ENCODE peak calls at places on chromosomes 7 and 10, in eight cellular contexts. One of them, this sample, is unnamed.

GRCh38 chr10:132678436-132679216 is 107.3 kb downstream of the NKX6-2 start:
- DNase-seq in GM12891: no peak
- DNase-seq in lower leg skin: peak; percentile 40
- DNase-seq in A549: no peak
- DNase-seq in gastrocnemius medialis: no peak
- DNase-seq in adrenal gland: no peak
- DNase-seq in right lobe of liver: peak; percentile 7
- DNase-seq in HCT116: no peak
- DNase-seq in this sample: no peak

GRCh38 chr10:13658864-13659685 is 72.3 kb downstream of the PRPF18 start:
- DNase-seq in GM12891: no peak
- DNase-seq in adrenal gland: peak; percentile 22
- DNase-seq in lower leg skin: no peak
- DNase-seq in A549: no peak
- DNase-seq in right lobe of liver: peak; percentile 59
- DNase-seq in HCT116: no peak
- DNase-seq in gastrocnemius medialis: no peak
- DNase-seq in this sample: no peak

GRCh38 chr7:112930787-112931186 is 140.6 kb upstream of the TMEM168 start:
- DNase-seq in right lobe of liver: no peak
- DNase-seq in HCT116: no peak
- DNase-seq in lower leg skin: no peak
- DNase-seq in GM12891: no peak
- DNase-seq in A549: no peak
- DNase-seq in gastrocnemius medialis: no peak
- DNase-seq in adrenal gland: no peak
- DNase-seq in this sample: no peak

GRCh38 chr7:101674439-101674838 is 45.3 kb upstream of the MYL10 start:
- DNase-seq in A549: no peak
- DNase-seq in lower leg skin: no peak
- DNase-seq in GM12891: no peak
- DNase-seq in adrenal gland: no peak
- DNase-seq in gastrocnemius medialis: no peak
- DNase-seq in right lobe of liver: no peak
- DNase-seq in HCT116: no peak
- DNase-seq in this sample: no peak

GRCh38 chr7:151806204-151806603 is 70.7 kb downstream of the PRKAG2 start:
- DNase-seq in adrenal gland: no peak
- DNase-seq in HCT116: no peak
- DNase-seq in A549: no peak
- DNase-seq in lower leg skin: no peak
- DNase-seq in GM12891: no peak
- DNase-seq in gastrocnemius medialis: no peak
- DNase-seq in right lobe of liver: no peak
- DNase-seq in this sample: no peak

GRCh38 chr10:73648975-73649829 is 6.6 kb downstream of the SYNPO2L start:
- DNase-seq in GM12891: no peak
- DNase-seq in adrenal gland: no peak
- DNase-seq in lower leg skin: no peak
- DNase-seq in A549: no peak
- DNase-seq in gastrocnemius medialis: no peak
- DNase-seq in right lobe of liver: no peak
- DNase-seq in HCT116: no peak
- DNase-seq in this sample: peak; percentile 88

GRCh38 chr7:44219371-44220045 is 18.7 kb downstream of the YKT6 start:
- DNase-seq in lower leg skin: peak; percentile 74
- DNase-seq in A549: no peak
- DNase-seq in gastrocnemius medialis: no peak
- DNase-seq in adrenal gland: no peak
- DNase-seq in right lobe of liver: peak; percentile 11
- DNase-seq in HCT116: no peak
- DNase-seq in GM12891: no peak
- DNase-seq in this sample: no peak

GRCh38 chr10:128627811-128628210 is 501.6 kb upstream of the MKI67 start:
- DNase-seq in lower leg skin: no peak
- DNase-seq in A549: no peak
- DNase-seq in adrenal gland: no peak
- DNase-seq in GM12891: no peak
- DNase-seq in HCT116: no peak
- DNase-seq in gastrocnemius medialis: no peak
- DNase-seq in right lobe of liver: no peak
- DNase-seq in this sample: no peak

GRCh38 chr10:30719832-30720231 is 90.3 kb upstream of the LYZL2 start:
- DNase-seq in adrenal gland: no peak
- DNase-seq in GM12891: no peak
- DNase-seq in lower leg skin: peak; percentile 36
- DNase-seq in HCT116: no peak
- DNase-seq in gastrocnemius medialis: no peak
- DNase-seq in A549: no peak
- DNase-seq in right lobe of liver: no peak
- DNase-seq in this sample: no peak

GRCh38 chr10:122499491-122499941 is 38.2 kb downstream of the HTRA1 start:
- DNase-seq in gastrocnemius medialis: no peak
- DNase-seq in GM12891: no peak
- DNase-seq in right lobe of liver: no peak
- DNase-seq in lower leg skin: no peak
- DNase-seq in A549: no peak
- DNase-seq in HCT116: no peak
- DNase-seq in adrenal gland: no peak
- DNase-seq in this sample: no peak

DNA sequence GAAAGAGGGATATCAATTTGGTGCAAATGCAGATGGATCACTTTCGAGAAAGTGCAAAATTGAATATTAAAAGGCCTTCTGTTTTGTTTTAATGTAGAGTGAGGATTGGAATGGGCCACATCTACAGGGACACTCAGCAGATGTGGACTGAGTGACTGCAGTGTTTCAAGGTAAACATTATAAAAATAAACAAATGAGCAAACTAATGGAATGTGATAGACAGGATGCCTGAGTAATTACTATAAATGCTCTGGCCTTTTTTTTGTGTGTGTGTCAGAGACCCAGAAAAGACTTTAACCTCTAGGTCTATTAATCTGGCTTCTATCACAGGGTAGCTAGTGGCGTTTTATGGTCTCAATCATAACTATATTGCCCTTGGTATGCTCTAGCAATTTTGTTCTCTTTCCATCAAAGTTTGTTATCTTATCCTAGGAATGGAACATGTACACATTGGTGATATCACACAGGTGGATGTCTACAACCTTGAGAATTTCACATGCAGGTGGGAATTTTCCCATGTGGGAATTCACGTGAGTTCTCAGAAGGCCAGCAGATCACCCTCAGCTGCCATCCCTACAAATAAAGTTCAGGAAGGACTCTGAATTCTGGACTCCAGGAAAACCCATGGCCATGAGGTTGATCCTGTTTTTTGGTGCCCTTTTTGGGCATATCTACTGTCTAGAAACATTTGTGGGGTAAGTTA is at the start of gene CPA2:
- DNase-seq in adrenal gland: no peak
- DNase-seq in HCT116: no peak
- DNase-seq in GM12891: no peak
- DNase-seq in A549: no peak
- DNase-seq in right lobe of liver: no peak
- DNase-seq in lower leg skin: no peak
- DNase-seq in gastrocnemius medialis: no peak
- DNase-seq in this sample: no peak
- TF ChIP-seq POLR2A in adrenal gland: no peak
- TF ChIP-seq POLR2A in HCT116: no peak
- TF ChIP-seq POLR2A in GM12891: no peak
- TF ChIP-seq POLR2A in A549: no peak
- TF ChIP-seq POLR2A in right lobe of liver: no peak
- TF ChIP-seq POLR2A in lower leg skin: no peak
- TF ChIP-seq POLR2A in gastrocnemius medialis: no peak
- TF ChIP-seq POLR2A in this sample: no peak

GRCh38 chr7:130668258-130669050 is at the start of gene COPG2:
- DNase-seq in right lobe of liver: peak; percentile 89
- DNase-seq in gastrocnemius medialis: peak; percentile 59
- DNase-seq in adrenal gland: peak; percentile 76
- DNase-seq in GM12891: peak; percentile 94
- DNase-seq in lower leg skin: peak; percentile 95
- DNase-seq in A549: peak; percentile 82
- DNase-seq in HCT116: peak; percentile 62
- DNase-seq in this sample: peak; percentile 100
- TF ChIP-seq POLR2A in right lobe of liver: peak; percentile 33
- TF ChIP-seq POLR2A in gastrocnemius medialis: peak; percentile 42
- TF ChIP-seq POLR2A in adrenal gland: no peak
- TF ChIP-seq POLR2A in GM12891: peak; percentile 54
- TF ChIP-seq POLR2A in lower leg skin: no peak
- TF ChIP-seq POLR2A in A549: peak; percentile 66
- TF ChIP-seq POLR2A in HCT116: peak; percentile 38
- TF ChIP-seq POLR2A in this sample: peak; percentile 85

DNA sequence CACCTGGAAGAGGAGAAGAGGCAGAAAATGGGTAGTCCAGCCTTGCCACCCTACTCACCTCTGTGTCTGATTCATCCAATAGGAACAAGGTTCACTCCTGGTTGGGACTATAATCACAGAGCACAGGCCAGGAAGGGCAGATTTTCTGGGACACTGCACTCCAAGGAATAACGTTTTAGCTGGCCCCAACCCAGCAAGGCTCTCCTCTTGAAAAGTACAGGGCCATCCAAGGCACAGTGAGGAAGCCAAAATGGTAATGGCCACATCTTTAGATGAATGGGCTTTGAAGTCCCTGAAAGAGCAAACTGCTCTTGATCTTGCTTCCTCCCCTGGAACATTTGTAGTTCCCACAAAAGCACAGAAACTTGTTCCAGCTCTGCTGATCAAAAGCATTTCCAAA is 149.4 kb downstream of the GRM3 start:
- DNase-seq in A549: no peak
- DNase-seq in right lobe of liver: no peak
- DNase-seq in GM12891: no peak
- DNase-seq in lower leg skin: no peak
- DNase-seq in HCT116: no peak
- DNase-seq in gastrocnemius medialis: no peak
- DNase-seq in adrenal gland: no peak
- DNase-seq in this sample: no peak
- TF ChIP-seq POLR2A in A549: no peak
- TF ChIP-seq POLR2A in right lobe of liver: no peak
- TF ChIP-seq POLR2A in GM12891: no peak
- TF ChIP-seq POLR2A in lower leg skin: no peak
- TF ChIP-seq POLR2A in HCT116: no peak
- TF ChIP-seq POLR2A in gastrocnemius medialis: no peak
- TF ChIP-seq POLR2A in adrenal gland: no peak
- TF ChIP-seq POLR2A in this sample: no peak

DNA sequence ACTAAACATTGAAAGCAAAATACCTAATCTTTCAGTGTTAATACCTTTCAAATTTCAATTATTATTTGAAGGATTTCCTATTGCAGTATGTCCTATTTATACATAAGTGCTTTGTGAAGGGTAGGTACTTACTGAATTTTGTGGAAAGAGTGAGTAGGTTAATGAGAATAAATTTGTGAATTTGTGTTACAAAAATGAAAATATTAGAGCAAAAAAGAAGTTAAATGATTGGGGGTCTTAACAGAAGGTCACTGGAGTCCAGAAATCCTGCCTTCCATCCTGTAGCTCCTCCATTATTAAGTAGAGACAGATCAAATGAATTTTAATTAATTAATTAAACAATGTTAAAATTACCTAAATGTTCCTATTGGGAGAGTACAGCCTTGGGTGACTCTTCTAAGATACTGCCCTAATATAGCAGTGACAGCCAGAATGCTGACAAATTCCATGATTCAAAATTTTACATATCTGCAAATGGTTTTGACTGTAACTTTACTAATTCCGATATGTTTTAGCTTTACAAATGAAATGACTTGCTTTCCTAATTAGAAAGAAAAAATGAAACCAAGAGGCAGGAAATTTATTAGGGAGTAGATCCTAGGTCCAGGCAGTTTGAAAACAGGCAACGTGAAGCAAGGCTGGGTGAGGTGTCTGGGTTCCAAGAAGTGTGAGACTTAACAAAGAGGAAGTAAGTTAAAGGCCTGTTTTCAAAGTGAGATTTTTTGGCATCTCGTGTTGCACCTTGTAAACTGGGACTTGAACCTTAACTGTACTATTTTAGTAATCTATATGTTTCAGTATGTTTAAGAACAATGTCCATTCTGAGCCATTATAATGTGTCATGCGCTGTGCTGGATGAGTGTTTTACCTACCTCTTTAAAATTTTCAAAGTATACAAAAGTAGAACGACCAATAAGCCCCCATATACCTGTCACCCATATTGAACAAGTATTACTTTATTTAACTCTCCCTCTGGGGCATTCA is 1.5 kb downstream of the PIK3CG start:
- DNase-seq in gastrocnemius medialis: no peak
- DNase-seq in HCT116: no peak
- DNase-seq in A549: no peak
- DNase-seq in GM12891: no peak
- DNase-seq in right lobe of liver: no peak
- DNase-seq in adrenal gland: no peak
- DNase-seq in lower leg skin: no peak
- DNase-seq in this sample: peak; percentile 80
- TF ChIP-seq POLR2A in gastrocnemius medialis: no peak
- TF ChIP-seq POLR2A in HCT116: no peak
- TF ChIP-seq POLR2A in A549: no peak
- TF ChIP-seq POLR2A in GM12891: no peak
- TF ChIP-seq POLR2A in right lobe of liver: no peak
- TF ChIP-seq POLR2A in adrenal gland: no peak
- TF ChIP-seq POLR2A in lower leg skin: no peak
- TF ChIP-seq POLR2A in this sample: no peak

GRCh38 chr7:42931834-42932651 is at the start of the genes MRPL32 and PSMA2:
- DNase-seq in gastrocnemius medialis: peak; percentile 93
- DNase-seq in lower leg skin: peak; percentile 97
- DNase-seq in HCT116: peak; percentile 95
- DNase-seq in A549: peak; percentile 96
- DNase-seq in adrenal gland: peak; percentile 97
- DNase-seq in right lobe of liver: peak; percentile 93
- DNase-seq in GM12891: peak; percentile 75
- DNase-seq in this sample: peak; percentile 97
- TF ChIP-seq POLR2A in gastrocnemius medialis: peak; percentile 87
- TF ChIP-seq POLR2A in lower leg skin: no peak
- TF ChIP-seq POLR2A in HCT116: peak; percentile 92
- TF ChIP-seq POLR2A in A549: peak; percentile 90
- TF ChIP-seq POLR2A in adrenal gland: peak; percentile 21
- TF ChIP-seq POLR2A in right lobe of liver: peak; percentile 65
- TF ChIP-seq POLR2A in GM12891: peak; percentile 92
- TF ChIP-seq POLR2A in this sample: peak; percentile 93

GRCh38 chr10:97497572-97498075 is 598 bp downstream of the MMS19 start:
- DNase-seq in GM12891: peak; percentile 70
- DNase-seq in right lobe of liver: peak; percentile 83
- DNase-seq in gastrocnemius medialis: peak; percentile 83
- DNase-seq in adrenal gland: peak; percentile 83
- DNase-seq in lower leg skin: peak; percentile 96
- DNase-seq in A549: peak; percentile 89
- DNase-seq in HCT116: peak; percentile 69
- DNase-seq in this sample: peak; percentile 81
- TF ChIP-seq POLR2A in GM12891: peak; percentile 88
- TF ChIP-seq POLR2A in right lobe of liver: no peak
- TF ChIP-seq POLR2A in gastrocnemius medialis: no peak
- TF ChIP-seq POLR2A in adrenal gland: no peak
- TF ChIP-seq POLR2A in lower leg skin: no peak
- TF ChIP-seq POLR2A in A549: peak; percentile 82
- TF ChIP-seq POLR2A in HCT116: peak; percentile 58
- TF ChIP-seq POLR2A in this sample: no peak